ENCODE peak calls at places on chromosomes 12 and 14, in seven cellular contexts. L is testis, D is breast epithelium, T is GM12891, O is ovary, V is A549, I is thyroid gland. W is an unnamed sample.

GRCh38 chr12:72829838-72830237 is 557.7 kb downstream of the TRHDE start:
- DNase-seq in I (no peak), D (no peak), V (no peak), O (no peak), T (no peak), L (no peak), W (no peak)

GRCh38 chr12:65741662-65742480 is 82.4 kb upstream of the HMGA2 start:
- DNase-seq in V (peak; percentile 34), I (peak; percentile 32), O (peak; percentile 50), L (no peak), D (no peak), T (peak; percentile 42), W (peak; percentile 40)

GRCh38 chr14:31084385-31084784 is 58.2 kb upstream of the STRN3 start:
- DNase-seq in T (no peak), V (no peak), O (no peak), L (no peak), D (no peak), I (peak; percentile 89), W (peak; percentile 25)

GRCh38 chr12:91663331-91663998 is 480.8 kb upstream of the DCN start:
- DNase-seq in O (no peak), T (no peak), I (no peak), V (no peak), D (no peak), L (no peak), W (no peak)

GRCh38 chr12:45572114-45572513 is 157.4 kb upstream of the ARID2 start:
- DNase-seq in L (no peak), O (no peak), D (no peak), T (no peak), I (no peak), V (no peak), W (no peak)

GRCh38 chr12:26810330-26810729 is 22.7 kb downstream of the ITPR2 start:
- DNase-seq in O (peak; percentile 52), L (peak; percentile 53), T (no peak), D (peak; percentile 56), I (peak; percentile 72), V (no peak), W (no peak)

GRCh38 chr14:68766299-68767247 is 26.3 kb downstream of the ZFP36L1 start:
- DNase-seq in D (no peak), L (no peak), I (no peak), V (no peak), T (no peak), O (peak; percentile 63), W (no peak)

GRCh38 chr14:70995671-70996070 is 88.4 kb downstream of the PCNX1 start:
- DNase-seq in D (no peak), I (no peak), V (peak; percentile 76), T (no peak), L (no peak), O (no peak), W (peak; percentile 62)

GRCh38 chr12:68231707-68232106 is 6.1 kb upstream of the IL26 start:
- DNase-seq in L (no peak), T (no peak), D (no peak), I (no peak), O (no peak), V (no peak), W (no peak)

GRCh38 chr14:21993837-21994236 is 320.2 kb upstream of the OR4E1 start:
- DNase-seq in L (no peak), I (no peak), V (no peak), O (no peak), D (no peak), T (no peak), W (no peak)

GRCh38 chr12:49673446-49674317 is 33.5 kb downstream of the FMNL3 start:
- DNase-seq in I (peak; percentile 95), O (peak; percentile 95), D (peak; percentile 81), L (peak; percentile 97), T (no peak), V (no peak), W (peak; percentile 87)

GRCh38 chr14:92603309-92604257 is 90.0 kb downstream of the RIN3 start:
- DNase-seq in I (peak; percentile 61), L (peak; percentile 43), O (no peak), T (no peak), V (peak; percentile 46), D (no peak), W (no peak)

GRCh38 chr12:6295187-6295811 is 15.2 kb upstream of the PLEKHG6 start:
- DNase-seq in O (peak; percentile 20), I (no peak), L (no peak), T (no peak), V (peak; percentile 97), D (peak; percentile 75), W (peak; percentile 32)

GRCh38 chr12:117564885-117565284 is 203.5 kb upstream of the NOS1 start:
- DNase-seq in I (no peak), L (no peak), O (no peak), T (no peak), D (no peak), V (peak; percentile 9), W (no peak)

GRCh38 chr14:102084931-102085330 is 1.9 kb downstream of the HSP90AA1 start:
- DNase-seq in O (no peak), I (no peak), V (no peak), T (no peak), L (no peak), D (no peak), W (peak; percentile 45)

GRCh38 chr12:47346251-47347019 is 266.7 kb upstream of the AMIGO2 start:
- DNase-seq in D (no peak), I (no peak), L (no peak), O (no peak), T (no peak), V (peak; percentile 32), W (no peak)

GRCh38 chr12:41621288-41621687 is 433.2 kb downstream of the PDZRN4 start:
- DNase-seq in O (no peak), L (no peak), V (no peak), T (no peak), I (no peak), D (no peak), W (no peak)

GRCh38 chr12:122282066-122282465 is 15.8 kb upstream of the VPS33A start:
- DNase-seq in L (no peak), D (no peak), O (no peak), T (no peak), I (no peak), V (peak; percentile 29), W (no peak)

GRCh38 chr12:107775093-107775721 is 703 bp downstream of the ASCL4 start:
- DNase-seq in T (peak; percentile 23), L (peak; percentile 54), V (no peak), D (no peak), I (no peak), O (no peak), W (no peak)

GRCh38 chr12:107779077-107779840 is 4.8 kb downstream of the ASCL4 start:
- DNase-seq in I (no peak), T (peak; percentile 30), L (no peak), V (no peak), O (no peak), D (no peak), W (no peak)

GRCh38 chr12:107778383-107779015 is 4.0 kb downstream of the ASCL4 start:
- DNase-seq in L (no peak), I (no peak), V (no peak), O (no peak), T (no peak), D (no peak), W (no peak)

GRCh38 chr12:107774349-107775029 is at the start of gene ASCL4:
- DNase-seq in V (no peak), L (no peak), T (no peak), O (no peak), I (no peak), D (no peak), W (no peak)

DNA sequence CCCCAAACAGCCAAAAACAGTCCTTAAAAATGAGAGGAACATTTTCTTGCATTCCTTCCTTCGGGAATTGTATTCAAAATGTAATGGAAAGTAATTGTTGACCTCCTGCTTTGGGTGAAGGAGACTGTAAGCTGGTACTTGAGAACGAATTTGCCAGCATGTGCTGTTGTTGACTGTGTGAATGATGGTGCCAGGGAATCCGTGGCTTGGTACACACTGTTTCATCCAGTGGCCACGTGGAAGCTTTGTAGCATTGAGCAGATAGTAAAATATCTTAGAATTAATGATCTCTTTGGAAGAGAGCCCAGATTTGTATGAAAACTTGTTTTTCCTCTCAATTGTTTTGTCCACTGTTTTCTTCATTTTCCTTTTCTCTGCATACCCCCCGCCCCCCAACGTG is 1.7 kb downstream of the ASCL4 start:
- DNase-seq in V (no peak), T (no peak), D (no peak), L (no peak), O (no peak), I (no peak), W (no peak)
- TF ChIP-seq POLR2A in V (no peak), T (no peak), D (no peak), L (no peak), O (no peak), I (no peak), W (no peak)

DNA sequence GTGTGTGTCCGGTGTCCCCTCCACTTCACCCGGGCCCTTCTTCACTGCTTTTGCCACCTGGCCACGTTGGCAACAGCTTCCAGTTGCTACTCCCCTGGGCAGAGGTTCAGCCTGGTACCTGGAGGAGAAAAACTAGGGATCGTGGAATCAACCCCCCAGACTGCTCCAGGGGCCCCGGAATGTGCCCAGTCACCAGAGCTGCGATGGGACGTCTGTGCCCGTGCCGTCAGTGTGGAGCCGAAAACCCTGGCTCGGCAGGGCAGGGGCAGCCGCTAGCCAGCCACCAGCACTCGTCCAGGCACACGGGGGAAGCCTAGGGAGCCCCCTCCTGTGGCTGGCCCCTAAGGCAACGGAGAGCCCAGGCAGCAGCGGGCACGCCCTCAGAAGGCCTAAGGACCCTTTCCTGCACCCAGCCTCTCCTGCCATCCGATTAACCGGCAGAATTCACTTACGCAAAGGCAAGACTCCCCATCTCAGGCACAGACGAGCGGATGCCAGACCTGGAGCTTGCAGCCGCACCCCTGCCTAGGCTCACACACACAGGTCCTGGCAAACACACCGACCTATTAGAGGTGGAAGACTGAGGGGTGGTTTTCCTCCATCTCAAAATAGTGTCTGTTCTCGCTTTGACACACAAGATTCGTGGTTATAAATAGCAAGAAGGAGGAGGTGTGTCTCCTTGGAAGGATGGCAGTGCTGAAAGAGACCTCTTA is 62.6 kb downstream of the FBXL14 start:
- DNase-seq in O (no peak), T (peak; percentile 40), V (no peak), I (no peak), L (no peak), D (peak; percentile 44), W (peak; percentile 41)
- TF ChIP-seq POLR2A in O (no peak), T (no peak), V (no peak), I (no peak), L (no peak), D (no peak), W (no peak)

DNA sequence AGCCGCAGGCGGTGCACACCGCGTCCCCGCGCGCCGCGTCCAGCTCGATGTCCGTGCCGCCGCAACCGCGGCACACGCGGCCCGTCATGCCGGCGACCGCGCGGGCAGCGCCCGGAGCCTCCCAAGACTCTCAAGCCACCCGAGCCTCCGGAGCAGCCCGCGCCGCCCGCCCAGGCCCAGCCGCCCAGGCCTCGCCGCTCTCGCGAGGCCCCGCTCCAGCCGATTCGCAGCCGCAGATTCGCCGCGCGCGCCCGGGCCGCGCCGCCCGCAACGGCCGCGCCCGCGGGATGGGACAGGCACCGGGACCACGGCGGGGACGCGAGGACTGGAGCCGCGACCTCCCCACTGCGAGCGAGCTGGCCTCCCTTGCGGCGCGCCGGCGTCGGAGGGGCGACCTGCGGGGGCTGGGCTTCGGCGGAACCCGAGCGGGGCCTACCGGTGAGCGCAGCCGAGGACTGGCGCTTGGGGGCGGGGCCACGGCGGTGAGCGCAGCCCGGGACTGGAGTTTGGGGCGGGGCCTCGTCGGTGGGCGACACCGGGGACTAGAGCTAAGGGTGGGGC is at the start of gene BRF1:
- DNase-seq in T (peak; percentile 90), I (peak; percentile 96), V (peak; percentile 97), D (peak; percentile 93), O (peak; percentile 96), L (peak; percentile 93), W (peak; percentile 95)
- TF ChIP-seq POLR2A in T (peak; percentile 47), I (no peak), V (no peak), D (peak; percentile 14), O (no peak), L (no peak), W (peak; percentile 63)

GRCh38 chr14:49966304-49966809 is 73.5 kb downstream of the ARF6 start:
- DNase-seq in T (no peak), L (no peak), V (peak; percentile 87), O (no peak), D (no peak), I (no peak), W (no peak)
- TF ChIP-seq POLR2A in T (no peak), L (no peak), V (peak; percentile 35), O (no peak), D (no peak), I (no peak), W (no peak)

W was measured in erythroblast.